ENCODE peak calls at places on chromosomes 12 and 14, in seven cellular contexts. D is stomach, R is tibial artery, Z is body of pancreas, I is IMR-90, O is neural progenitor cell, Y is lower leg skin. M is an unnamed sample.

GRCh38 chr12:77324763-77325468 is 259.5 kb upstream of the E2F7 start:
- DNase-seq in I (peak), Z (peak), D (peak), R (peak), Y (peak), O (peak), M (no peak)

GRCh38 chr12:104802198-104802597 is 155.9 kb downstream of the SLC41A2 start:
- DNase-seq in I (no peak), Y (no peak), O (no peak), D (no peak), R (no peak), Z (no peak), M (no peak)

GRCh38 chr12:95218852-95219171 is 1.2 kb downstream of the VEZT start:
- DNase-seq in O (peak), R (no peak), Z (peak), D (no peak), I (no peak), Y (no peak), M (no peak)

GRCh38 chr14:49946320-49947141 is 53.6 kb downstream of the ARF6 start:
- DNase-seq in D (peak), Y (peak), O (no peak), Z (peak), R (peak), I (peak), M (no peak)

GRCh38 chr14:24179961-24180726 is 8.3 kb downstream of the REC8 start:
- DNase-seq in Y (no peak), I (peak), D (no peak), R (no peak), O (no peak), Z (no peak), M (no peak)

GRCh38 chr12:56581418-56582145 is 48.5 kb downstream of the BAZ2A start:
- DNase-seq in O (no peak), Z (no peak), I (peak), Y (no peak), D (no peak), R (no peak), M (no peak)

GRCh38 chr14:29348504-29348903 is 579.1 kb downstream of the PRKD1 start:
- DNase-seq in D (no peak), Y (no peak), R (no peak), Z (no peak), I (peak), O (no peak), M (no peak)

GRCh38 chr14:77059276-77059934 is 30.9 kb upstream of the IRF2BPL start:
- DNase-seq in Y (no peak), O (peak), I (peak), D (peak), R (no peak), Z (peak), M (no peak)

GRCh38 chr14:54796961-54797360 is 105.7 kb downstream of the GCH1 start:
- DNase-seq in R (no peak), I (peak), D (no peak), O (no peak), Y (no peak), Z (no peak), M (no peak)

GRCh38 chr12:94941440-94941862 is 62.0 kb downstream of the NDUFA12 start:
- DNase-seq in R (peak), Z (peak), D (no peak), O (peak), I (peak), Y (no peak), M (no peak)

GRCh38 chr12:2537868-2538541 is 256.8 kb upstream of the FKBP4 start:
- DNase-seq in I (no peak), R (no peak), D (no peak), Z (no peak), Y (no peak), O (no peak), M (no peak)

GRCh38 chr12:13211859-13212664 is 15.5 kb downstream of the EMP1 start:
- DNase-seq in O (peak), Y (no peak), I (peak), R (no peak), Z (peak), D (peak), M (peak)

GRCh38 chr12:42129595-42130204 is 15.0 kb downstream of the GXYLT1 start:
- DNase-seq in Z (peak), I (peak), R (no peak), Y (no peak), O (peak), D (no peak), M (no peak)

GRCh38 chr14:72574687-72575086 is 319.2 kb downstream of the DPF3 start:
- DNase-seq in Z (no peak), D (no peak), O (no peak), Y (no peak), R (no peak), I (no peak), M (no peak)

GRCh38 chr14:58272589-58273372 is 25.6 kb upstream of the ARID4A start:
- DNase-seq in D (peak), Y (no peak), Z (peak), R (no peak), I (peak), O (no peak), M (no peak)

GRCh38 chr12:77031745-77032144 is 33.6 kb downstream of the E2F7 start:
- DNase-seq in Z (no peak), R (no peak), O (no peak), Y (no peak), I (peak), D (no peak), M (no peak)

GRCh38 chr14:83709116-83709515 is 1820.8 kb upstream of the FLRT2 start:
- DNase-seq in R (no peak), Y (no peak), I (no peak), Z (no peak), D (no peak), O (no peak), M (no peak)

GRCh38 chr14:80522936-80523335 is 311.6 kb upstream of the DIO2 start:
- DNase-seq in Z (no peak), Y (no peak), R (no peak), I (peak), D (no peak), O (no peak), M (no peak)

GRCh38 chr12:12046401-12046800 is 24.3 kb upstream of the BCL2L14 start:
- DNase-seq in D (no peak), Z (no peak), Y (no peak), O (no peak), R (no peak), I (no peak), M (no peak)

GRCh38 chr12:113173081-113173698 is 12.1 kb downstream of the DDX54 start:
- DNase-seq in Z (no peak), I (no peak), O (no peak), D (no peak), Y (no peak), R (no peak), M (no peak)

GRCh38 chr14:66746316-66747006 is 238.5 kb downstream of the GPHN start:
- DNase-seq in D (no peak), Z (peak), R (no peak), I (peak), Y (no peak), O (peak), M (no peak)

GRCh38 chr14:39243831-39244230 is 10.1 kb downstream of the MIA2 start:
- DNase-seq in R (no peak), O (no peak), Z (no peak), D (no peak), Y (no peak), I (no peak), M (no peak)

GRCh38 chr12:106301611-106302321 is 767 bp upstream of the TCP11L2 start:
- DNase-seq in D (peak), R (peak), I (peak), O (peak), Y (peak), Z (peak), M (peak)

GRCh38 chr14:64800000-64800399 is 79.7 kb downstream of the SPTB start:
- DNase-seq in O (peak), Z (peak), I (peak), D (peak), Y (no peak), R (no peak), M (no peak)

GRCh38 chr12:9829990-9830389 is 2.7 kb downstream of the KLRF1 start:
- DNase-seq in O (no peak), R (no peak), Y (no peak), I (no peak), Z (no peak), D (no peak), M (no peak)

GRCh38 chr14:74429991-74430390 is 4.0 kb upstream of the SYNDIG1L start:
- DNase-seq in R (peak), O (no peak), Z (no peak), Y (peak), D (no peak), I (no peak), M (no peak)

GRCh38 chr14:33634631-33635030 is 316.2 kb downstream of the EGLN3 start:
- DNase-seq in Z (no peak), D (no peak), I (no peak), Y (no peak), O (no peak), R (no peak), M (no peak)

GRCh38 chr14:85527458-85527857 is 2.5 kb upstream of the FLRT2 start:
- DNase-seq in Y (no peak), O (no peak), I (no peak), R (no peak), D (no peak), Z (no peak), M (no peak)

GRCh38 chr14:60087664-60088063 is 4.1 kb upstream of the PCNX4 start:
- DNase-seq in Z (no peak), D (no peak), I (no peak), R (no peak), Y (no peak), O (no peak), M (no peak)

GRCh38 chr12:57276935-57277563 is 26.1 kb upstream of the STAC3 start:
- DNase-seq in O (peak), R (no peak), Z (no peak), D (peak), I (peak), Y (no peak), M (no peak)

GRCh38 chr14:100078997-100079561 is 13.9 kb downstream of the EVL start:
- DNase-seq in Y (peak), Z (no peak), O (peak), R (no peak), D (peak), I (peak), M (no peak)
- TF ChIP-seq CTCF in Y (no peak), Z (no peak), O (no peak), R (no peak), D (no peak), I (peak), M (no peak)

GRCh38 chr12:50619610-50619958 is 114.8 kb downstream of the DIP2B start:
- DNase-seq in R (no peak), Z (no peak), I (no peak), D (no peak), Y (no peak), O (no peak), M (no peak)

GRCh38 chr12:50621435-50622304 is 116.9 kb downstream of the DIP2B start:
- DNase-seq in D (no peak), O (peak), Z (peak), I (no peak), R (no peak), Y (no peak), M (no peak)

GRCh38 chr12:50620975-50621360 is 116.2 kb downstream of the DIP2B start:
- DNase-seq in Y (no peak), O (no peak), R (no peak), I (no peak), D (no peak), Z (no peak), M (no peak)

GRCh38 chr12:50618864-50619609 is 114.3 kb downstream of the DIP2B start:
- DNase-seq in O (no peak), Y (no peak), I (peak), Z (no peak), D (no peak), R (no peak), M (no peak)

DNA sequence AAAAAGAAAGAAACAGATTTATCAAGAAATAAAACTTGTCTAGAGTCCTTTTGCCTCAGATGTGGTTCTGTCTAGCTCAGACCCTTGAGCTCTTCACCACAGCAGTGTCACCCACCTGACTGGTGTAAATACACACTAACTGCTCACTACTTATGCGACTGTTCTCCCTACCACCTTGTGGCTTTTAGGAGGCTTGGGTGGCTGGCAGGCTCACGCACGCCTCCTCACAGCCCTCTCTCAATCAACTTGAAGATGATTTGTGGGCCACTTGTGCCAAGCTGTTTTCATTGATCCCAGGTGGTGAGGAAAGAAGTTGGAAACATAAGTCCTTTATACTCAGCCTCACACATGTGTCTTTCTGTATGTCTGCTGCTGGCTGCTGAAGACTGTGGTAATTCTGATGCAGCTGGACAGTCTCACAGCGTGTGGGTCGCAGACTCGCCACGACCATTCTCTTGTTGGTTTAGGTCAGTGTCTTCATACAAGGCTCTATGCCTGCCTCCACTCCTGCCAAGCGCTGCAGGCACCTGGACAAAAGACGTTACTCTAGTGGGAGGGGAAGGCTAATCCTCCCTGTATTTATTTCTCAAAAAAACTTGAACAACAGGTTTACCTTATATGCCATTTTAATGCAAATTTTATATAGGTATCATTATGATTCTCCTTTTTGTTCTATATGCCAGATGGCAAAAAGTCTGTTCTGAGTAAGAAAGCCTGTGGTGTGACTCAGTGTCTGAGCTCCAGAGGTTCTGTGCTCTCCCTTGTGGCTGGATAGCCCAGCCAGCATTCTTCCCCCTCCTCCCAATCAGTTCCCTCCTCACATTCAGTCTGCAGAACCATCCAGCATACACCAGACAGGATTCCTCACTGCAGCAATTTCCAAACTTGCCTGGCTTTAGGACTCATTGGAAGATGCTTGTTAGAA is 115.5 kb downstream of the DIP2B start:
- DNase-seq in R (no peak), O (peak), Z (no peak), D (no peak), Y (no peak), I (peak), M (no peak)
- TF ChIP-seq CTCF in R (no peak), O (no peak), Z (no peak), D (no peak), Y (no peak), I (peak), M (no peak)

DNA sequence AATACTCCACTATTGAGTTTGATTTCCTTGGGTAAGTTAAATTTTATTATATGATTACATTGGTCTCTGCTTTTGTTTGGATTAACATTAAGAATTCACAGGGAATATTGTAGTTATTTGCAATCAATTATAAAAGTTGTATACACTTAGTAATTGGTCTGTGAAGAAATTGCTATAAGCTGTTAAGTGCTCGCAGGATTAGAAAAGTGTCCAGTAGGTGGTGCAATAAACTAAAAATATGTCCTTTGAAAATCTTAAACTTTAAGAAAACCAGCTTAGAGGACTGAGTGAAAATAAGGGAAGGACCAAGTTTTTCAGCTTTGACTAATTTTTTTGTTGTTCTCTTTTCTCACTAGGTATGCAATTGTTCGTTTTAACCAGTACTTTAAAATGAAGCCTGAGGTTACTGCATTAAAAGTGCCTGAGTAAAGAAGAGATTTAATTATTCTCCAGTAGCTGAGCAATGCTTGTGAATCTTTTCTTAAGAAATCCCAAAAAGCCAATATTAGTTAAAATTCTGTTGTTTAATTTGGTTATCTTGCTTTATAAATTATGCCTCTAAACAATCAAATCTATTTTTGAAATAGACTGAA is 59.7 kb downstream of the ETNK1 start:
- DNase-seq in O (peak), Y (no peak), I (peak), Z (no peak), D (no peak), R (no peak), M (no peak)
- TF ChIP-seq CTCF in O (peak), Y (no peak), I (peak), Z (peak), D (peak), R (peak), M (peak)

DNA sequence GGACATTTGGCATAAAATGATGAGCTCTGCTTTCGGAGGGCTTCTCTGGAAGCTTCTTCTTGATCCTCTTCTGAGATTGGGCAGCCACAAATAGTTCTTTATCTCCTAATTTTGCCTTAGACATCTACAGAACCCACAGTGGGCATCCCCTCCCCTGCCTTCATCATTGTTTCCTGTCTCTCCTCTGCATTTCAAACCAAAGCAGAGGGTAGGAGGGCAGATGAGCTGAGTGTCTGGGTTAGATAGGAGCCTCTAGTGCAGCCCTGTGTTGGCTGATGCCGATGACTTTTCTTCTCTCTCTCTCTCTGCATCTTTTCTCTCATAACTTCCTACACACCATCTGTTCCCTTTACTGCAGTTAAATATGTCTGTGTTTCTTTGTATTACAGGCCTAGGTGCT is 8.5 kb upstream of the IL26 start:
- DNase-seq in Z (no peak), Y (no peak), R (no peak), O (no peak), D (no peak), I (no peak), M (no peak)
- TF ChIP-seq CTCF in Z (no peak), Y (no peak), R (no peak), O (no peak), D (no peak), I (no peak), M (no peak)

GRCh38 chr14:100903672-100904185 is at the start of gene RTL1:
- DNase-seq in R (peak), Z (peak), D (no peak), I (no peak), O (no peak), Y (no peak), M (no peak)

GRCh38 chr14:100904307-100905019 is 941 bp upstream of the RTL1 start:
- DNase-seq in R (no peak), D (no peak), O (peak), I (no peak), Z (peak), Y (peak), M (no peak)

GRCh38 chr14:100905166-100905565 is 1.6 kb upstream of the RTL1 start:
- DNase-seq in Z (peak), I (no peak), O (peak), R (no peak), D (no peak), Y (no peak), M (no peak)

GRCh38 chr14:100907240-100907639 is 3.7 kb upstream of the RTL1 start:
- DNase-seq in R (no peak), O (no peak), I (no peak), Z (no peak), D (no peak), Y (no peak), M (no peak)

GRCh38 chr14:100906420-100906819 is 2.9 kb upstream of the RTL1 start:
- DNase-seq in Y (no peak), D (no peak), R (no peak), I (no peak), O (peak), Z (peak), M (no peak)
- TF ChIP-seq CTCF in Y (no peak), D (no peak), R (no peak), I (peak), O (peak), Z (no peak), M (no peak)

GRCh38 chr12:100737168-100737567 is 57.4 kb upstream of the ANO4 start:
- DNase-seq in Z (no peak), O (peak), D (no peak), I (no peak), R (no peak), Y (peak), M (no peak)

GRCh38 chr12:100738086-100738485 is 56.5 kb upstream of the ANO4 start:
- DNase-seq in R (no peak), Y (no peak), D (no peak), Z (no peak), I (no peak), O (no peak), M (no peak)

DNA sequence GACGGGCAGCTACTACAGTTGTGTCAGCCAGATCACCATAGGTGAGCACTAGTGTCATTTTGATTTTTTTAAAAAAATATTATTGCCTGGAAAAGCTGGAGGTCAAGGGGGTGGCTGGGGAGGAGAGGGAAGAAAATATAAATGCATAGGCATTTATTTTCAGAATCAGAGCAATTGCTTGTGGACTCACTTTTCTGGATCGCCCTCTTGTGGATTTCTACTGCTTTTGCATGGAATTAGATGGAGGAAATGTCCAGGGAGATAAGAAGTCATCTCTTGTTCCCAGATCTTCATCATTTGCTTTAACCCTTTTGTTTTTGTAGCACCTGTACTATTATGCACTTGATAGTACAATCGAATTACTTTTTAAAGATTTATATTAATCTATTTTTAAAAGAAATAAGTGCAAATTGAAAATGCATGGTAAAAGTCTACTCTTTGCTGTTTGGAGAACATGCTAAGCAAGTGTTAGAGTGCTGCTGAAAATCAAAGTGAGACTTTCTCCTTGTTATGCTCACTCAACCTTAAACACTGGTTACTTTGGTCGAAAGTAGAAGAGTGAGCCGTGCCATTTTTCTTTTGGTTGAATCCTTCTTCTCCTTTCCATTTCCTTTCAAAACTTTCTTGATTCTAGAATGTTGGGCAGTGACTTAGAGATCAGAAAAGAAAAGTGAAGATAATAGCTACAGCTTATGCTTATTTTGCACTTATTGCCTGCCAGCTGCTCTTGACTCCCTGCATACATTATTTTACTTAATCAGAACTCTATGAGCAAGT is 60.6 kb upstream of the ANO4 start:
- DNase-seq in D (no peak), Y (no peak), O (peak), R (no peak), Z (no peak), I (peak), M (no peak)
- TF ChIP-seq CTCF in D (peak), Y (no peak), O (peak), R (no peak), Z (peak), I (peak), M (no peak)

GRCh38 chr14:93017341-93017797 is 94.4 kb downstream of the CHGA start:
- DNase-seq in R (no peak), Z (peak), D (peak), Y (no peak), I (no peak), O (no peak), M (no peak)
- TF ChIP-seq CTCF in R (no peak), Z (no peak), D (no peak), Y (no peak), I (no peak), O (no peak), M (no peak)